ENCODE peak calls at places on chromosomes 2 and 18, in five cellular contexts. S is sigmoid colon, L is PC-9, G is stomach, C is A549. U is an unnamed sample. For H3K4me1, the result is how much of the 10 kb centered on the place peaks cover.

GRCh38 chr2:30897539-30897938 is 90.3 kb upstream of the CAPN13 start:
- DNase-seq in S (no peak), L (no peak), G (no peak), C (no peak), U (no peak)

GRCh38 chr2:148658807-148659722 is 14.5 kb downstream of the EPC2 start:
- DNase-seq in S (no peak), L (peak), G (no peak), C (peak), U (no peak)

GRCh38 chr2:240384711-240385450 is 50.6 kb upstream of the GPC1 start:
- DNase-seq in S (peak), L (no peak), G (no peak), C (peak), U (no peak)

GRCh38 chr2:1550658-1551316 is 137.5 kb downstream of the TPO start:
- DNase-seq in S (peak), L (no peak), G (peak), C (peak), U (peak)

GRCh38 chr18:79377187-79377891 is 18.4 kb upstream of the NFATC1 start:
- DNase-seq in S (peak), L (no peak), G (no peak), C (no peak), U (no peak)

GRCh38 chr2:66201242-66201641 is 233.7 kb upstream of the MEIS1 start:
- DNase-seq in S (no peak), L (no peak), G (no peak), C (no peak), U (no peak)

GRCh38 chr2:38377501-38378258 is 607 bp upstream of the ATL2 start:
- DNase-seq in S (no peak), L (peak), G (no peak), C (peak), U (no peak)

GRCh38 chr2:54106631-54107454 is 8.6 kb upstream of the ACYP2 start:
- DNase-seq in S (no peak), L (peak), G (peak), C (peak), U (peak)

GRCh38 chr2:64876137-64876647 is 113.0 kb upstream of the SLC1A4 start:
- DNase-seq in S (no peak), L (peak), G (no peak), C (peak), U (no peak)

GRCh38 chr18:72119082-72119481 is 425.1 kb downstream of the CBLN2 start:
- DNase-seq in S (no peak), L (no peak), G (no peak), C (no peak), U (no peak)

GRCh38 chr2:203905661-203906060 is 30.9 kb upstream of the ICOS start:
- DNase-seq in S (no peak), L (no peak), G (no peak), C (no peak), U (no peak)

GRCh38 chr18:26425148-26425531 is 123.2 kb downstream of the KCTD1 start:
- DNase-seq in S (peak), L (no peak), G (no peak), C (no peak), U (no peak)

GRCh38 chr2:45938649-45939511 is 287.4 kb downstream of the PRKCE start:
- DNase-seq in S (peak), L (peak), G (peak), C (peak), U (peak)

GRCh38 chr2:54088191-54088634 is 27.2 kb upstream of the ACYP2 start:
- DNase-seq in S (no peak), L (no peak), G (no peak), C (no peak), U (no peak)

GRCh38 chr18:31555971-31556747 is 35.5 kb upstream of the TTR start:
- DNase-seq in S (no peak), L (peak), G (no peak), C (peak), U (peak)

GRCh38 chr2:30127016-30127893 is 19.6 kb upstream of the YPEL5 start:
- DNase-seq in S (no peak), L (peak), G (no peak), C (peak), U (no peak)

GRCh38 chr2:160970052-160970846 is 190.0 kb upstream of the TANK start:
- DNase-seq in S (no peak), L (peak), G (no peak), C (peak), U (peak)

GRCh38 chr18:50401888-50402287 is 27.0 kb downstream of the SKA1 start:
- DNase-seq in S (no peak), L (peak), G (peak), C (no peak), U (peak)
- H3K4me1 ChIP-seq in S (under half), L (under half), G (under half), C (under half), U (under half)

GRCh38 chr2:197209742-197210408 is 100.7 kb downstream of the ANKRD44 start:
- DNase-seq in S (no peak), L (peak), G (no peak), C (no peak), U (no peak)

GRCh38 chr2:197211881-197212342 is 98.7 kb downstream of the ANKRD44 start:
- DNase-seq in S (no peak), L (no peak), G (no peak), C (no peak), U (no peak)

GRCh38 chr2:197208841-197209240 is 101.7 kb downstream of the ANKRD44 start:
- DNase-seq in S (no peak), L (no peak), G (no peak), C (no peak), U (no peak)

GRCh38 chr2:197209274-197209673 is 101.3 kb downstream of the ANKRD44 start:
- DNase-seq in S (no peak), L (no peak), G (no peak), C (no peak), U (no peak)

DNA sequence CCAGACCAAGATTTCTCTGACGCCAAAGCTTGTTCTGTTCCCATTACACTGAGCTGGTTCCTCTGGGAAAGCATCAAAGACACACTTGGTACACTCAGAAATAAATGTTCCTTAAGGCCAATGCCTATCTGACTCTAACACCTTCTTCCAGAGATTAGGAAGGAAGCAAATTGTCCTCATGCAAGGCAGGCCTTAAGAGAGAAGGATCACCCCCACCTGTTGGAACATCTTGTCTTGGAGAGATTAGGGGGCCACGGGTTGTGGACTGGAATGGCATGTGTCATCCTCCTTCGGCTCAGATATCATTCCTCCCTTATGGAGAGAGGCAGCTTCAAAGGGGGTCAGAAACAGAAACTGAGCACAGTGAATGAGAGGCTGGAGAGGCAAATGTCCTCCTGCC is 100.1 kb downstream of the ANKRD44 start:
- DNase-seq in S (no peak), L (no peak), G (no peak), C (no peak), U (no peak)
- H3K4me3 ChIP-seq in S (no peak), L (no peak), G (no peak), C (no peak), U (no peak)

DNA sequence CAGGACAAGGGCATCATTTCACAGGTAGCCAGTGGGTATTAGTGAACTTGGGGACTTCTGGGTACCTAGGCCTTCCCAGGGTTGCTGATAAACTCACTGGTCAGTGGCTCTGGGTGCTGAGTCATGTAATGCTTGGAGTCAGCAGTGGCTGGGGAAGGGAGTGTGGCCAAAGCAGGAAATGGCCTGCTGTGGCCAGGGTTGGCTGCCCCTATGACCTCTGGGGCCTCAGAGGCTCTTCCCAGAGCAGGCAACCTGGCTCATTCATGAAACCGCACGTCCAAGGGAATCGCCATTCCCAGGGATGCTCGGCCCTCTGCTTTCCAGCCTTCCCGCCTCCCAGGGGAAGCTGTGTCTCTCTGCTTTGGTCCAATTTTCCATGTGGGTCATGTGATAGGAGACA is 294.9 kb downstream of the DYSF start:
- DNase-seq in S (peak), L (peak), G (no peak), C (peak), U (peak)
- TF ChIP-seq CTCF in S (no peak), L (no peak), G (no peak), C (no peak), U (no peak)

GRCh38 chr2:238289574-238289973 is 1.2 kb upstream of the PER2 start:
- DNase-seq in S (peak), L (no peak), G (no peak), C (no peak), U (no peak)

GRCh38 chr2:238286987-238287386 is 1.4 kb downstream of the PER2 start:
- DNase-seq in S (peak), L (no peak), G (no peak), C (no peak), U (no peak)

GRCh38 chr2:238286551-238286950 is 1.9 kb downstream of the PER2 start:
- DNase-seq in S (peak), L (peak), G (peak), C (peak), U (peak)

GRCh38 chr2:238288650-238289573 is 502 bp upstream of the PER2 start:
- DNase-seq in S (peak), L (peak), G (peak), C (peak), U (peak)

DNA sequence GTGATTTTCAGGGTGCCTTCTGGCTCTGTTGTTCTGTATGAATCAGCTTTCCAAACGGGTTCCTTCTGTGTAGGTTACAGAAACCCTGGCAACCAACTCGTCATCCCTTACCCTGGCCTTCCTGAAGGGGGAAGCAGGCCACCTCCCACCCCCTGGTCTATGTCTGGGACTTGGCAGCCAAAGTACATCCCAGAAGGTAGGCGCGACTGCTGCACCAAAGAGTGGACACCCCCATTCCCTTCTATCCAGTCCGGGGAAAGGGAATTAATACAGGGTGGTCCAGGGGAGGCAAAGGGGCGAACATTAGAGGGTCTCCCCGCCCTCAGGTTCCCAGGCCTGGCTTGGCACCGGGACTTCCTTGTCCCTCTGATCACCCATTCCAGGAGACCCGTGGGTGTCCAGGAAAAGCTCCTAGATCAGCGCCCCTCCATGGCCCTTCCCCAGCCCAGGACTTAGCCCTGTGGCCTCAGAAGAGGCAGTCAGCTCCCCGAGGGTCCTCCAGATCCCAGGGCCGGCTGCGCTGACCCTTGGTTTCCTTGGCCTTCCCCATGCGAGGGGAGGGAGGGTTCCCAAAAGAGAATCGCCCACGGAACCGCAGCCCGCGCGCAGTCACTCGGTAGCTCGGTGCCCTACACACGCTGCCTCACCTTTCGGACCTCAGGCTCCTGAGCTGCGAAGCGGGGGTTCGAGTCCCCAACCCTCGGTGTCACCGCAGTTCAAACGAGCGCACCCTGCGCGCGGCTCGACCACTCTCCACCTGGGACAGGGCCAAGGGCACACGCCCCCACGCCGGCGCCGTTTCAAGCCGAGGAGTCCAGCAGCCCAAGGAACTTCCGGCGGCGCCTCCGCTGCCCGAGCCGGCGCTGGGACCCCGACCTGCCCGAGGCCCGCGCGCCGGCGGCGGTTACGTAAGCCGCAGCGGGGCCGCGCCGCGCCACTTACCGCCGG is at the start of gene PER2:
- DNase-seq in S (peak), L (peak), G (peak), C (peak), U (peak)
- H3K4me1 ChIP-seq in S (under half), L (half or more), G (half or more), C (half or more), U (under half)

DNA sequence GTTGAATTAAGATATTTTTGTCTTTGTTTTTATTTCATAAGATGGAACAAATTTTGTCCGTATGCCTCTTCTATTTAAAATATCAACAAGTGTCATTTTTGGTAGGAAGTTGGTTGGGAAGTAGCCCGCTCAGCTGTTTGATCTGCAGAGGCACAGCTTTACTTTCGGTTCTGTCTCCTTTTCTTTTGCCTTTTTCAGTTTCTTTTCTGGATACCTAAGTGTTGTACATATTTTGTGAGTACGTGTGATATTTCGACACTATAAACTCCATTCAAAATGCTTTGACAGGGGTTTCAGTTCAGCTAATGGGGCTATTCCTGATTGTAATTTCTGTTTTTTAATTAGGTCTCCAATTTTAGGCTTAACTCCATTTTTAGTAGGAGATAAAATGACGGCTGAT is 1785.0 kb upstream of the LRRTM1 start:
- DNase-seq in S (no peak), L (no peak), G (no peak), C (no peak), U (no peak)
- H3K4me3 ChIP-seq in S (no peak), L (no peak), G (no peak), C (no peak), U (no peak)

DNA sequence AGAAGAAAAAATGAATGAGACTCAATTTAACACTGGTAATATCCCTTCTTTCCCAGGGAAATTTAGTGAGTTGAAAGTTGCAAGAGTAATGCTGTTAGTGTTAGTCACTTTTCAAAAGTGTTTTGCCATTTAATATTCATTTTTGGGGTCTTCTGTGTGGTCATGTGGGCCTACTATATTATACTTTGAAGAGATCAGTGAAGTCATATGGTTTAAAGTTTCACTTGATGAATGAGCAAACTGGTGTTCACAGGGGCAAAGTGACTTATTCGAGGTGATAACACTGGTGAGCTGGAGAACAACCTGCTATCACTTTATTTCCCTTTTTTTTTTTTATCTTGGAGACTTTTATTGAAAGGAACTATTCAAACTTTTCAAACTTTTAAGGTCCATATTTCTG is 196.0 kb downstream of the PLCL1 start:
- DNase-seq in S (no peak), L (no peak), G (no peak), C (no peak), U (no peak)
- TF ChIP-seq CTCF in S (no peak), L (no peak), G (no peak), C (no peak), U (no peak)

GRCh38 chr2:63856302-63856600 is 14.6 kb downstream of the UGP2 start:
- DNase-seq in S (no peak), L (no peak), G (no peak), C (no peak), U (no peak)
- H3K4me1 ChIP-seq in S (under half), L (under half), G (half or more), C (under half), U (under half)